ENCODE peak calls at places on chromosomes 1 and 21, in five cellular contexts. N, P, D, O and I are unnamed samples.
A peak's percentile ranks its signal among the peaks of the same experiment; 100 is the strongest.

GRCh38 chr1:147539122-147539575 is 2.2 kb upstream of the BCL9 start:
- DNase-seq in P (no peak), N (peak; percentile 21), O (peak; percentile 85), D (no peak), I (peak; percentile 77)

GRCh38 chr1:59669752-59670312 is 144.9 kb upstream of the HOOK1 start:
- DNase-seq in O (no peak), N (no peak), P (peak; percentile 63), D (no peak), I (peak; percentile 99)

GRCh38 chr1:67987046-67987799 is 63.2 kb downstream of the DIRAS3 start:
- DNase-seq in N (no peak), D (no peak), O (no peak), P (no peak), I (no peak)

GRCh38 chr1:7948950-7949349 is 8.3 kb upstream of the TNFRSF9 start:
- DNase-seq in P (no peak), D (no peak), O (no peak), N (no peak), I (no peak)

GRCh38 chr21:44914176-44914874 is 6.4 kb downstream of the ITGB2 start:
- DNase-seq in N (no peak), P (no peak), O (no peak), D (no peak), I (peak; percentile 41)

GRCh38 chr1:165355977-165356811 is at the start of gene LMX1A:
- DNase-seq in D (no peak), P (no peak), N (no peak), O (no peak), I (no peak)

GRCh38 chr1:203186446-203187305 is at the start of gene CHI3L1:
- DNase-seq in N (no peak), D (no peak), P (no peak), O (no peak), I (no peak)

GRCh38 chr1:209354111-209354839 is 229.2 kb upstream of the CAMK1G start:
- DNase-seq in P (peak; percentile 71), N (peak; percentile 72), O (peak; percentile 85), D (no peak), I (peak; percentile 59)

GRCh38 chr1:51240096-51240495 is 4.0 kb downstream of the RNF11 start:
- DNase-seq in N (no peak), D (no peak), O (no peak), P (no peak), I (no peak)

GRCh38 chr1:235712812-235713211 is 63.2 kb upstream of the GNG4 start:
- DNase-seq in P (no peak), O (no peak), D (no peak), N (no peak), I (no peak)

GRCh38 chr1:22031214-22031962 is 21.1 kb upstream of the CDC42 start:
- DNase-seq in O (no peak), D (no peak), N (no peak), P (no peak), I (peak; percentile 47)

GRCh38 chr1:39076127-39076798 is 50.1 kb downstream of the NDUFS5 start:
- DNase-seq in D (no peak), O (no peak), N (peak; percentile 16), P (no peak), I (peak; percentile 81)

GRCh38 chr1:247407180-247407616 is 8.8 kb upstream of the NLRP3 start:
- DNase-seq in N (no peak), O (no peak), D (peak; percentile 85), P (no peak), I (no peak)

GRCh38 chr21:44836666-44837471 is 19.0 kb upstream of the SUMO3 start:
- DNase-seq in P (no peak), N (peak; percentile 76), O (no peak), D (no peak), I (peak; percentile 55)

GRCh38 chr1:162070825-162071224 is 1.3 kb downstream of the NOS1AP start:
- DNase-seq in P (no peak), O (no peak), N (no peak), D (no peak), I (no peak)

GRCh38 chr1:203171341-203172183 is 4.1 kb downstream of the MYBPH start:
- DNase-seq in D (no peak), P (no peak), O (no peak), N (no peak), I (no peak)

GRCh38 chr1:179229214-179230140 is at the start of gene ABL2:
- DNase-seq in O (peak; percentile 31), P (no peak), D (no peak), N (peak; percentile 88), I (peak; percentile 18)

GRCh38 chr21:8989261-8989882 is 1532.0 kb upstream of the TPTE start:
- DNase-seq in O (no peak), N (no peak), D (no peak), P (no peak), I (peak; percentile 95)

GRCh38 chr1:15510611-15511405 is 13.2 kb downstream of the CASP9 start:
- DNase-seq in O (no peak), P (no peak), D (no peak), N (no peak), I (no peak)

GRCh38 chr1:22122273-22123070 is 20.4 kb downstream of the WNT4 start:
- DNase-seq in O (no peak), D (no peak), P (no peak), N (no peak), I (no peak)

GRCh38 chr1:178232108-178232507 is 138.2 kb downstream of the RASAL2 start:
- DNase-seq in O (no peak), D (no peak), P (no peak), N (no peak), I (no peak)

GRCh38 chr1:38071530-38072266 is 25.1 kb upstream of the POU3F1 start:
- DNase-seq in P (no peak), D (no peak), O (no peak), N (peak; percentile 64), I (peak; percentile 17)

GRCh38 chr1:55168353-55168752 is 46.8 kb downstream of the USP24 start:
- DNase-seq in N (no peak), P (no peak), O (no peak), D (no peak), I (no peak)

GRCh38 chr1:117527111-117527510 is 78.7 kb upstream of the TENT5C start:
- DNase-seq in D (no peak), P (no peak), O (no peak), N (no peak), I (no peak)

GRCh38 chr1:32180186-32181060 is 948 bp downstream of the TXLNA start:
- DNase-seq in D (no peak), P (no peak), O (no peak), N (peak; percentile 57), I (peak; percentile 18)

GRCh38 chr1:225987491-225988316 is 11.4 kb downstream of the SDE2 start:
- DNase-seq in O (peak; percentile 44), N (peak; percentile 42), D (no peak), P (no peak), I (peak; percentile 28)
- TF ChIP-seq SP1 in O (no peak), N (peak; percentile 35), D (no peak), P (no peak), I (no peak)

GRCh38 chr1:6869002-6869380 is 83.7 kb downstream of the CAMTA1 start:
- DNase-seq in P (no peak), D (no peak), N (no peak), O (no peak), I (no peak)
- H3K4me2 ChIP-seq in P (no peak overlapping the region), D (peak overlapping the region; percentile 34), N (no peak overlapping the region), O (no peak overlapping the region), I (no peak overlapping the region)

DNA sequence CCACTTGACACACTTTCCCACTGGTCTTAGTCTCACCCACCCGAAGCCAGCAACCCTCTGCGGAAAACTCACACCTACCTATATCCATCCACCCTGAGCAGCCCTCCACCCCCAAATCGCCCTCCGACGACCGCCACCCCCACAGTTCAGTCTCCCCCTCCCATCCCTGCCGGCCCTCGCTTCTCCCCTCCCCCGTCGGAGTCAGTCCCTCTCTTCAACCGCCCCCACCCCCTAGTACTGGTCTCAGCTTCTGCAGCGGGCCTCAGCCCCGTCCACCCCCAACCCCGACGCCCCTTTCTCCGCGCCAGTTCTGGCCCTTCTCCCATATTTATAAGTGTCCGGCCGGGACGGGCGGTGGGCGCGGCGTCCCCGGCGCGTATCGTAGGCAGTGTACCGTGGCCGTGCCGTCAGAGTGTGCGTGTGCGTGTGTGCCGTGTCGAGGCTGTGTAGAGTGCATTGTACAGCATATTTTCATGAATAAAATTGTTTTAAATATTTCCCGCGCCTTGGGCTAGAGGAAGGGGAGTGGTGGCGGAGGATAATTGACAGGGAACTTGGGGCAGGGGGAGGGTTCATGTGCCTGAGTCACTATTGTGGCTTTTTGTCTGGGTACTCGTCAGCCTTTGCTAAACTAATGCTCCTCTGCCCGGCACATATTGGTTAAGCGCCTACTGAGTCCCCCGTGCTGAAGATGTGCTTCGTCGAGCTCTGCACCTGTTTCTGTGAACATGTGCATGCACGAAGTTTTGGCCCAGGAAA is 22.0 kb downstream of the FOXO6 start:
- DNase-seq in P (no peak), O (no peak), D (no peak), N (no peak), I (no peak)
- TF ChIP-seq SP1 in P (no peak), O (no peak), D (no peak), N (no peak), I (no peak)

GRCh38 chr1:160436975-160437374 is 36.6 kb downstream of the VANGL2 start:
- DNase-seq in P (no peak), D (no peak), O (no peak), N (no peak), I (no peak)
- H3K4me2 ChIP-seq in P (no peak overlapping the region), D (peak overlapping the region; percentile 91), O (no peak overlapping the region), N (no peak overlapping the region), I (no peak overlapping the region)

GRCh38 chr1:17293681-17294415 is 14.1 kb upstream of the PADI4 start:
- DNase-seq in O (no peak), N (no peak), D (no peak), P (no peak), I (no peak)
- TF ChIP-seq SP1 in O (no peak), N (no peak), D (no peak), P (no peak), I (no peak)

GRCh38 chr1:96522927-96523326 is 198.7 kb upstream of the PTBP2 start:
- DNase-seq in P (no peak), N (no peak), D (no peak), O (no peak), I (no peak)

GRCh38 chr1:96521994-96522760 is 199.4 kb upstream of the PTBP2 start:
- DNase-seq in O (no peak), P (no peak), N (no peak), D (no peak), I (no peak)

GRCh38 chr1:96524100-96524499 is 197.5 kb upstream of the PTBP2 start:
- DNase-seq in D (no peak), N (no peak), P (no peak), O (no peak), I (no peak)

GRCh38 chr1:96520542-96520941 is 201.0 kb upstream of the PTBP2 start:
- DNase-seq in P (no peak), D (no peak), N (no peak), O (no peak), I (no peak)

GRCh38 chr1:96525657-96526613 is 195.6 kb upstream of the PTBP2 start:
- DNase-seq in N (no peak), D (no peak), P (no peak), O (no peak), I (no peak)
- H3K4me2 ChIP-seq in N (no peak overlapping the region), D (no peak overlapping the region), P (no peak overlapping the region), O (no peak overlapping the region), I (no peak overlapping the region)

DNA sequence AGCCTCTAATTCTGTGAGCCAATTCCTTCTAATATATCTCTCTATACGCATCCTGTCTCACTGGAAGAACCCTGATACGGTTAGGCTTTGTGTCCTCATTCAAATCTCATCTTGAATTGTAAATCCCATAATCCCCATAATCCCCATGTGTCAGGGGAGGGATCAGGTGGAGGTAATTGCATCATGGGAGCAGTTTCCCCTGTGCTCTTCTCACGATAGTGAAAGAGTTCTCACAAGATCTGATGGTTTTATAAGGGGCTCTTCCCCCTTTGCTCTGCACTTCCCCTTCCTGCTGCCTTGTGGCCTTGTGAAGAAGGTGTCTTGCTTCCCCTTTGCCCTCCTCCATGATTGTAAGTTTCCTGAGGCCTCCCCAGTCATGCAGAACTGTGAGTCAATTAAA is 116.1 kb downstream of the MRPS6 start:
- DNase-seq in D (no peak), N (no peak), O (no peak), P (no peak), I (no peak)
- TF ChIP-seq SP1 in D (no peak), N (no peak), O (no peak), P (no peak), I (no peak)